ENCODE peak calls at places on chromosomes 4 and X, in six cellular contexts. L is gastrocnemius medialis, N is K562, X is breast epithelium, F is HCT116, R is ovary. M is an unnamed sample.

GRCh38 chrX:31580726-31581125 is 508.9 kb upstream of the FTHL17 start:
- DNase-seq in L (no peak), N (no peak), X (no peak), F (no peak), R (no peak), M (no peak)

GRCh38 chr4:166312166-166312565 is 439.1 kb downstream of the TLL1 start:
- DNase-seq in L (no peak), N (no peak), X (no peak), F (no peak), R (no peak), M (no peak)

GRCh38 chrX:20254712-20255299 is 11.9 kb downstream of the RPS6KA3 start:
- DNase-seq in L (no peak), N (no peak), X (no peak), F (no peak), R (no peak), M (no peak)

GRCh38 chr4:4843651-4844291 is 15.7 kb upstream of the MSX1 start:
- DNase-seq in L (no peak), N (no peak), X (no peak), F (no peak), R (no peak), M (no peak)

GRCh38 chrX:29941292-29941691 is 274.1 kb upstream of the MAGEB2 start:
- DNase-seq in L (no peak), N (no peak), X (no peak), F (no peak), R (no peak), M (no peak)

GRCh38 chr4:926538-926937 is 5.6 kb downstream of the GAK start:
- DNase-seq in L (no peak), N (no peak), X (no peak), F (no peak), R (no peak), M (peak; percentile 23)

GRCh38 chr4:147825451-147826287 is 93.8 kb downstream of the ARHGAP10 start:
- DNase-seq in L (no peak), N (no peak), X (peak; percentile 41), F (no peak), R (peak; percentile 49), M (peak; percentile 36)

GRCh38 chr4:101418055-101418454 is 70.7 kb upstream of the PPP3CA start:
- DNase-seq in L (no peak), N (no peak), X (no peak), F (no peak), R (no peak), M (no peak)

GRCh38 chr4:22356996-22357596 is 158.8 kb downstream of the ADGRA3 start:
- DNase-seq in L (no peak), N (no peak), X (no peak), F (no peak), R (no peak), M (no peak)

GRCh38 chr4:8821151-8821950 is 50.3 kb downstream of the HMX1 start:
- DNase-seq in L (no peak), N (peak; percentile 4), X (peak; percentile 3), F (no peak), R (no peak), M (no peak)

GRCh38 chrX:13658602-13659001 is 5.7 kb downstream of the TCEANC start:
- DNase-seq in L (no peak), N (peak; percentile 29), X (no peak), F (peak; percentile 35), R (no peak), M (no peak)

GRCh38 chr4:89753601-89754066 is 83.3 kb downstream of the SNCA start:
- DNase-seq in L (no peak), N (no peak), X (no peak), F (peak; percentile 55), R (no peak), M (no peak)

GRCh38 chrX:69000857-69001256 is 164.4 kb downstream of the PJA1 start:
- DNase-seq in L (no peak), N (no peak), X (no peak), F (no peak), R (no peak), M (no peak)

GRCh38 chr4:8394806-8395205 is 45.7 kb downstream of the ACOX3 start:
- DNase-seq in L (no peak), N (no peak), X (no peak), F (no peak), R (no peak), M (no peak)

GRCh38 chr4:7985072-7985471 is 45.4 kb upstream of the AFAP1 start:
- DNase-seq in L (no peak), N (no peak), X (no peak), F (no peak), R (no peak), M (no peak)

GRCh38 chr4:137610960-137611359 is 78.7 kb upstream of the PCDH18 start:
- DNase-seq in L (no peak), N (no peak), X (no peak), F (no peak), R (no peak), M (peak; percentile 7)

GRCh38 chrX:129577473-129577872 is 37.4 kb downstream of the OCRL start:
- DNase-seq in L (no peak), N (peak; percentile 64), X (no peak), F (no peak), R (peak; percentile 40), M (no peak)

GRCh38 chr4:107734120-107734519 is 14.1 kb upstream of the PAPSS1 start:
- DNase-seq in L (no peak), N (peak; percentile 51), X (no peak), F (no peak), R (no peak), M (no peak)

GRCh38 chrX:131271274-131271673 is 17.8 kb downstream of the IGSF1 start:
- DNase-seq in L (no peak), N (no peak), X (no peak), F (no peak), R (no peak), M (no peak)

GRCh38 chr4:156946508-156947197 is 24.9 kb downstream of the PDGFC start:
- DNase-seq in L (peak; percentile 18), N (no peak), X (no peak), F (peak; percentile 93), R (peak; percentile 49), M (no peak)

GRCh38 chr4:6606465-6607235 is 31.7 kb downstream of the MAN2B2 start:
- DNase-seq in L (no peak), N (no peak), X (no peak), F (no peak), R (no peak), M (no peak)

GRCh38 chr4:6605605-6606004 is 30.6 kb downstream of the MAN2B2 start:
- DNase-seq in L (no peak), N (no peak), X (no peak), F (no peak), R (no peak), M (no peak)

GRCh38 chr4:6608758-6609414 is 31.6 kb upstream of the MRFAP1 start:
- DNase-seq in L (no peak), N (no peak), X (no peak), F (no peak), R (no peak), M (no peak)

GRCh38 chr4:6609415-6610079 is 30.9 kb upstream of the MRFAP1 start:
- DNase-seq in L (no peak), N (no peak), X (no peak), F (no peak), R (no peak), M (no peak)

DNA sequence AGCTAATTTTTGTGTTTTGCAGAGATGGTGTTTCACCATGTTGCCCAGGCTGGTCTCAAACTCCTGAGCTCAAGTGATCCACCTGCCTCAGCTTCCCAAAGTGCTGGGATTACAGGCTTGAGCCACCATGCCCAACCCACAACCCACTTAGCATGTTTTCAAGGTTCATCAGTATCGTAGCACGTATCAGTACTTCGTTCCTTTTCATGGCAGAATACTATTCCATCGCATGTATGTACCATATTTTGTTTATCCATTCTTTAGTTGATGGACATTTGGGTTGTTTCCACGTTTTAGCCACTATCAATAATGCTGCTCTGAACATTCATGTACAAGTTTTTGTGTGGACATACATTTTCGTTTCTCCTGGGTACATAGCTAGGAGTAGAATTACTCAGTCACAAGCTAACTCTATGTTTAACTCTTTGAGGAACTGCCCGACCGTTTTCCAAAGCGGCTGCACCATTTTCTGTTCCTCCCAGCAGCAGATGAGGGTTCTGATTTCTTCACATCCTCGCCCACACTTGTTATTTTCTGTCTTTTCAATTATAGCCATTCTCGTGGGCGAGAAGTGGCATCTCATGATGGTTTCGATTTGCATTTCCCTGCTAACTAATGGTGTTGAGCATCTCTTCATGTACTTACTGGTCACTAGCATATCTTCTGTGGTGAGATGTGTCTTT is 32.5 kb downstream of the MAN2B2 start:
- DNase-seq in L (no peak), N (no peak), X (no peak), F (no peak), R (no peak), M (no peak)
- H3K27ac ChIP-seq in L (no peak overlapping the region), N (no peak overlapping the region), X (no peak overlapping the region), F (no peak overlapping the region), R (no peak overlapping the region), M (no peak overlapping the region)

GRCh38 chr4:40720351-40720750 is 29.4 kb upstream of the NSUN7 start:
- DNase-seq in L (no peak), N (no peak), X (no peak), F (no peak), R (no peak), M (no peak)

GRCh38 chr4:40718571-40718970 is 31.2 kb upstream of the NSUN7 start:
- DNase-seq in L (no peak), N (no peak), X (no peak), F (no peak), R (no peak), M (peak; percentile 79)

GRCh38 chr4:40720931-40721330 is 28.8 kb upstream of the NSUN7 start:
- DNase-seq in L (no peak), N (no peak), X (no peak), F (no peak), R (no peak), M (no peak)

GRCh38 chr4:40721730-40722171 is 28.0 kb upstream of the NSUN7 start:
- DNase-seq in L (no peak), N (no peak), X (no peak), F (no peak), R (no peak), M (no peak)

GRCh38 chr4:40719008-40719623 is 30.6 kb upstream of the NSUN7 start:
- DNase-seq in L (no peak), N (peak; percentile 22), X (no peak), F (peak; percentile 61), R (no peak), M (peak; percentile 30)
- H3K27me3 ChIP-seq in L (no peaks in the 10 kb centered on the region), N (no peaks in the 10 kb centered on the region), X (no peaks in the 10 kb centered on the region), F (no peaks in the 10 kb centered on the region), R (no peaks in the 10 kb centered on the region), M (no peaks in the 10 kb centered on the region)

GRCh38 chrX:44952329-44953027 is 79.5 kb downstream of the KDM6A start:
- DNase-seq in L (no peak), N (no peak), X (no peak), F (no peak), R (no peak), M (no peak)

GRCh38 chrX:44954562-44954961 is 81.6 kb downstream of the KDM6A start:
- DNase-seq in L (no peak), N (no peak), X (no peak), F (no peak), R (no peak), M (no peak)

GRCh38 chrX:44949125-44949524 is 76.1 kb downstream of the KDM6A start:
- DNase-seq in L (no peak), N (no peak), X (no peak), F (no peak), R (no peak), M (no peak)

GRCh38 chrX:44953734-44954502 is 80.9 kb downstream of the KDM6A start:
- DNase-seq in L (no peak), N (no peak), X (no peak), F (no peak), R (no peak), M (peak; percentile 80)

GRCh38 chrX:44951572-44952067 is 78.6 kb downstream of the KDM6A start:
- DNase-seq in L (no peak), N (no peak), X (no peak), F (no peak), R (no peak), M (no peak)
- TF ChIP-seq POLR2A in L (no peak), N (no peak), X (no peak), F (no peak), R (no peak), M (no peak)

GRCh38 chr4:128571747-128572146 is 237.8 kb upstream of the JADE1 start:
- DNase-seq in L (peak; percentile 49), N (no peak), X (peak; percentile 37), F (peak; percentile 13), R (peak; percentile 79), M (no peak)
- H3K27ac ChIP-seq in L (peak overlapping the region; percentile 39), N (no peak overlapping the region), X (no peak overlapping the region), F (no peak overlapping the region), R (no peak overlapping the region), M (peak overlapping the region; percentile 84)

M was measured in thyroid gland.